ENCODE peak calls at places on chromosomes 12 and 14, in six cellular contexts. One of them, this sample, is unnamed.

GRCh38 chr14:52977798-52978197 is 26.9 kb upstream of the FERMT2 start:
- DNase-seq in H54: no peak
- DNase-seq in activated CD8-positive, alpha-beta T cell treated with anti-CD3 and anti-CD28 coated beads, Interleukin-2, amount 10 ng/mL, durations not matched to agents 7 days and 5 days: no peak
- DNase-seq in D341Med: no peak
- DNase-seq in activated CD4-positive, alpha-beta memory T cell treated with anti-CD3 and anti-CD28 coated beads for 36 hours: no peak
- DNase-seq in LoVo: no peak
- DNase-seq in this sample: peak; percentile 26

GRCh38 chr12:83666690-83667089 is 980.0 kb downstream of the TMTC2 start:
- DNase-seq in LoVo: no peak
- DNase-seq in activated CD4-positive, alpha-beta memory T cell treated with anti-CD3 and anti-CD28 coated beads for 36 hours: no peak
- DNase-seq in activated CD8-positive, alpha-beta T cell treated with anti-CD3 and anti-CD28 coated beads, Interleukin-2, amount 10 ng/mL, durations not matched to agents 7 days and 5 days: no peak
- DNase-seq in H54: no peak
- DNase-seq in D341Med: no peak
- DNase-seq in this sample: no peak

GRCh38 chr14:98564541-98564940 is 707.5 kb downstream of the BCL11B start:
- DNase-seq in D341Med: no peak
- DNase-seq in activated CD8-positive, alpha-beta T cell treated with anti-CD3 and anti-CD28 coated beads, Interleukin-2, amount 10 ng/mL, durations not matched to agents 7 days and 5 days: no peak
- DNase-seq in LoVo: no peak
- DNase-seq in activated CD4-positive, alpha-beta memory T cell treated with anti-CD3 and anti-CD28 coated beads for 36 hours: no peak
- DNase-seq in H54: no peak
- DNase-seq in this sample: no peak

GRCh38 chr12:105109465-105110212 is 2.1 kb downstream of the WASHC4 start:
- DNase-seq in activated CD4-positive, alpha-beta memory T cell treated with anti-CD3 and anti-CD28 coated beads for 36 hours: no peak
- DNase-seq in activated CD8-positive, alpha-beta T cell treated with anti-CD3 and anti-CD28 coated beads, Interleukin-2, amount 10 ng/mL, durations not matched to agents 7 days and 5 days: peak; percentile 31
- DNase-seq in H54: no peak
- DNase-seq in LoVo: no peak
- DNase-seq in D341Med: no peak
- DNase-seq in this sample: no peak

GRCh38 chr14:20278414-20278813 is 27.3 kb downstream of the TTC5 start:
- DNase-seq in activated CD8-positive, alpha-beta T cell treated with anti-CD3 and anti-CD28 coated beads, Interleukin-2, amount 10 ng/mL, durations not matched to agents 7 days and 5 days: no peak
- DNase-seq in D341Med: no peak
- DNase-seq in activated CD4-positive, alpha-beta memory T cell treated with anti-CD3 and anti-CD28 coated beads for 36 hours: no peak
- DNase-seq in H54: no peak
- DNase-seq in LoVo: peak; percentile 8
- DNase-seq in this sample: peak; percentile 57

GRCh38 chr14:91755560-91755959 is 23.7 kb upstream of the CATSPERB start:
- DNase-seq in LoVo: peak; percentile 79
- DNase-seq in D341Med: no peak
- DNase-seq in activated CD4-positive, alpha-beta memory T cell treated with anti-CD3 and anti-CD28 coated beads for 36 hours: no peak
- DNase-seq in H54: no peak
- DNase-seq in activated CD8-positive, alpha-beta T cell treated with anti-CD3 and anti-CD28 coated beads, Interleukin-2, amount 10 ng/mL, durations not matched to agents 7 days and 5 days: no peak
- DNase-seq in this sample: peak; percentile 40

GRCh38 chr12:2410490-2410889 is 357.7 kb downstream of the CACNA1C start:
- DNase-seq in D341Med: no peak
- DNase-seq in H54: no peak
- DNase-seq in LoVo: no peak
- DNase-seq in activated CD8-positive, alpha-beta T cell treated with anti-CD3 and anti-CD28 coated beads, Interleukin-2, amount 10 ng/mL, durations not matched to agents 7 days and 5 days: no peak
- DNase-seq in activated CD4-positive, alpha-beta memory T cell treated with anti-CD3 and anti-CD28 coated beads for 36 hours: no peak
- DNase-seq in this sample: no peak

GRCh38 chr12:53060721-53061276 is 10.9 kb downstream of the TNS2 start:
- DNase-seq in D341Med: no peak
- DNase-seq in H54: no peak
- DNase-seq in activated CD4-positive, alpha-beta memory T cell treated with anti-CD3 and anti-CD28 coated beads for 36 hours: no peak
- DNase-seq in LoVo: no peak
- DNase-seq in activated CD8-positive, alpha-beta T cell treated with anti-CD3 and anti-CD28 coated beads, Interleukin-2, amount 10 ng/mL, durations not matched to agents 7 days and 5 days: no peak
- DNase-seq in this sample: no peak

GRCh38 chr14:34005901-34006300 is 55.0 kb upstream of the EGLN3 start:
- DNase-seq in D341Med: no peak
- DNase-seq in LoVo: no peak
- DNase-seq in H54: no peak
- DNase-seq in activated CD4-positive, alpha-beta memory T cell treated with anti-CD3 and anti-CD28 coated beads for 36 hours: no peak
- DNase-seq in activated CD8-positive, alpha-beta T cell treated with anti-CD3 and anti-CD28 coated beads, Interleukin-2, amount 10 ng/mL, durations not matched to agents 7 days and 5 days: no peak
- DNase-seq in this sample: no peak

GRCh38 chr12:52645982-52646381 is 6.0 kb downstream of the KRT2 start:
- DNase-seq in activated CD4-positive, alpha-beta memory T cell treated with anti-CD3 and anti-CD28 coated beads for 36 hours: no peak
- DNase-seq in LoVo: no peak
- DNase-seq in H54: no peak
- DNase-seq in D341Med: peak; percentile 7
- DNase-seq in activated CD8-positive, alpha-beta T cell treated with anti-CD3 and anti-CD28 coated beads, Interleukin-2, amount 10 ng/mL, durations not matched to agents 7 days and 5 days: peak; percentile 20
- DNase-seq in this sample: no peak

GRCh38 chr14:67237591-67237990 is 3.6 kb upstream of the PALS1 start:
- DNase-seq in activated CD8-positive, alpha-beta T cell treated with anti-CD3 and anti-CD28 coated beads, Interleukin-2, amount 10 ng/mL, durations not matched to agents 7 days and 5 days: no peak
- DNase-seq in activated CD4-positive, alpha-beta memory T cell treated with anti-CD3 and anti-CD28 coated beads for 36 hours: no peak
- DNase-seq in H54: no peak
- DNase-seq in LoVo: no peak
- DNase-seq in D341Med: no peak
- DNase-seq in this sample: no peak

GRCh38 chr12:124828264-124829007 is 35.2 kb downstream of the SCARB1 start:
- DNase-seq in activated CD8-positive, alpha-beta T cell treated with anti-CD3 and anti-CD28 coated beads, Interleukin-2, amount 10 ng/mL, durations not matched to agents 7 days and 5 days: no peak
- DNase-seq in H54: peak; percentile 49
- DNase-seq in LoVo: peak; percentile 56
- DNase-seq in D341Med: no peak
- DNase-seq in activated CD4-positive, alpha-beta memory T cell treated with anti-CD3 and anti-CD28 coated beads for 36 hours: no peak
- DNase-seq in this sample: peak; percentile 88